ENCODE peak calls at places on chromosomes 13 and 19, in six cellular contexts. E is RWPE2, K is choroid plexus epithelial cell, A is hepatic stellate cell, D is endodermal cell, X is ACHN. S is an unnamed sample.

GRCh38 chr19:8145969-8146368 is 3.4 kb downstream of the FBN3 start:
- DNase-seq in E (no peak), K (no peak), A (no peak), D (peak), X (no peak), S (peak)

GRCh38 chr19:7528522-7529245 is 6.3 kb downstream of the MCOLN1 start:
- DNase-seq in E (no peak), K (no peak), A (no peak), D (peak), X (no peak), S (no peak)

GRCh38 chr13:52001120-52001731 is 10.0 kb downstream of the ATP7B start:
- DNase-seq in E (no peak), K (peak), A (peak), D (peak), X (peak), S (peak)

GRCh38 chr19:51272183-51272817 is 21.4 kb downstream of the SIGLECL1 start:
- DNase-seq in E (no peak), K (no peak), A (no peak), D (no peak), X (no peak), S (no peak)

GRCh38 chr19:8445488-8446001 is 770 bp downstream of the HNRNPM start:
- DNase-seq in E (no peak), K (peak), A (no peak), D (peak), X (peak), S (peak)

GRCh38 chr19:46032597-46033025 is 8.2 kb downstream of the IGFL4 start:
- DNase-seq in E (no peak), K (no peak), A (no peak), D (no peak), X (no peak), S (no peak)

GRCh38 chr13:112726018-112726767 is 36.4 kb downstream of the ATP11A start:
- DNase-seq in E (peak), K (no peak), A (no peak), D (peak), X (no peak), S (no peak)

GRCh38 chr13:104773775-104774174 is 1707.6 kb upstream of the SLC10A2 start:
- DNase-seq in E (no peak), K (peak), A (no peak), D (no peak), X (peak), S (peak)

GRCh38 chr13:67493835-67494234 is 263.7 kb upstream of the PCDH9 start:
- DNase-seq in E (no peak), K (peak), A (no peak), D (no peak), X (no peak), S (no peak)

S was measured in mesendoderm.